ENCODE peak calls at places on chromosomes 3 and 15, in five cellular contexts. U is AG08395; V is GM20000; M is stimulated activated CD8-positive, alpha-beta memory T cell treated with anti-CD3 and anti-CD28 coated beads, Interleukin-12 subunit alpha, Interleukin-12 subunit beta, amount 100 ng/mL, for 4 hours; O is activated naive CD8-positive, alpha-beta T cell treated with anti-CD3 and anti-CD28 coated beads, Interleukin-2, amount 50 U/mL, for 24 hours. T is an unnamed sample.

GRCh38 chr3:34634939-34635338 is 836.5 kb downstream of the PDCD6IP start:
- DNase-seq in M (no peak), U (no peak), V (no peak), O (no peak), T (no peak)

GRCh38 chr3:158165730-158166129 is 55.8 kb downstream of the RSRC1 start:
- DNase-seq in V (no peak), U (no peak), M (no peak), O (no peak), T (no peak)

GRCh38 chr3:168121175-168121853 is 25.6 kb upstream of the GOLIM4 start:
- DNase-seq in V (no peak), O (no peak), U (peak; percentile 15), M (no peak), T (no peak)

GRCh38 chr3:133568294-133569014 is 5.0 kb upstream of the CDV3 start:
- DNase-seq in U (peak; percentile 49), V (no peak), M (no peak), O (no peak), T (no peak)

GRCh38 chr3:114314259-114314658 is 20.4 kb downstream of the TIGIT start:
- DNase-seq in V (no peak), U (no peak), O (no peak), M (no peak), T (no peak)

GRCh38 chr15:41483115-41483514 is 10.6 kb upstream of the ITPKA start:
- DNase-seq in O (peak; percentile 50), U (no peak), M (peak; percentile 20), V (peak; percentile 90), T (peak; percentile 70)

GRCh38 chr3:32062950-32063582 is 43.4 kb upstream of the GPD1L start:
- DNase-seq in O (no peak), M (no peak), U (no peak), V (no peak), T (no peak)

GRCh38 chr3:158845748-158846350 is 44.0 kb downstream of the MFSD1 start:
- DNase-seq in U (peak; percentile 28), V (peak; percentile 65), O (no peak), M (no peak), T (peak; percentile 48)

GRCh38 chr3:45223889-45224730 is 2.0 kb downstream of the TMEM158 start:
- DNase-seq in U (no peak), M (no peak), O (peak; percentile 35), V (no peak), T (peak; percentile 50)

GRCh38 chr15:32100286-32100685 is 70.0 kb downstream of the CHRNA7 start:
- DNase-seq in M (no peak), V (no peak), U (no peak), O (no peak), T (no peak)

GRCh38 chr3:101978348-101978747 is 129.0 kb downstream of the NFKBIZ start:
- DNase-seq in O (no peak), U (no peak), M (no peak), V (no peak), T (no peak)

GRCh38 chr15:33022629-33023028 is 171.9 kb downstream of the FMN1 start:
- DNase-seq in U (peak; percentile 69), M (no peak), O (no peak), V (no peak), T (no peak)

GRCh38 chr3:170572665-170573253 is 13.1 kb downstream of the SLC7A14 start:
- DNase-seq in M (no peak), U (peak; percentile 64), V (peak; percentile 45), O (no peak), T (peak; percentile 32)

GRCh38 chr15:81235781-81236507 is 39.3 kb downstream of the IL16 start:
- DNase-seq in M (no peak), U (peak; percentile 93), V (no peak), O (peak; percentile 16), T (no peak)

GRCh38 chr3:10600159-10601125 is 95.1 kb upstream of the ATP2B2 start:
- DNase-seq in U (no peak), V (no peak), M (no peak), O (no peak), T (no peak)

GRCh38 chr3:99967796-99968195 is 146.5 kb downstream of the FILIP1L start:
- DNase-seq in U (no peak), V (no peak), O (no peak), M (no peak), T (no peak)

T was measured in activated CD4-positive, alpha-beta T cell treated with anti-CD3 and anti-CD28 coated beads for 36 hours.